ENCODE peak calls at places on chromosomes 7 and 10, in ten cellular contexts. P, R, A, E, Z, U, K, S, C and G are unnamed samples.

GRCh38 chr7:10121641-10122040 is 852.0 kb upstream of the PHF14 start:
- DNase-seq in Z (no peak), P (no peak), A (no peak), C (peak), U (no peak), S (no peak), R (no peak), K (no peak), E (no peak), G (no peak)

GRCh38 chr7:147523056-147523455 is 1067.5 kb upstream of the C7orf33 start:
- DNase-seq in U (no peak), Z (no peak), R (no peak), S (no peak), P (no peak), K (no peak), A (no peak), C (no peak), E (no peak), G (no peak)

GRCh38 chr7:69283421-69283820 is 314.9 kb upstream of the AUTS2 start:
- DNase-seq in P (no peak), C (no peak), E (no peak), A (peak), U (no peak), S (peak), Z (peak), K (no peak), R (no peak), G (no peak)

GRCh38 chr7:28554791-28555471 is 142.6 kb downstream of the CREB5 start:
- DNase-seq in P (no peak), R (no peak), K (no peak), A (no peak), U (no peak), Z (no peak), S (no peak), C (no peak), E (no peak), G (no peak)

GRCh38 chr10:119250641-119251314 is 43.4 kb downstream of the GRK5 start:
- DNase-seq in A (no peak), E (peak), K (peak), P (no peak), C (no peak), Z (peak), R (no peak), U (no peak), S (peak), G (no peak)

GRCh38 chr10:128915630-128916029 is 551.4 kb upstream of the MGMT start:
- DNase-seq in C (no peak), Z (no peak), R (no peak), S (no peak), P (no peak), U (no peak), E (no peak), A (peak), K (no peak), G (no peak)

GRCh38 chr7:82578430-82578829 is 134.9 kb upstream of the CACNA2D1 start:
- DNase-seq in U (no peak), K (no peak), S (peak), R (no peak), P (no peak), E (no peak), A (no peak), Z (peak), C (no peak), G (no peak)

GRCh38 chr7:152647-153046 is 39.7 kb upstream of the FAM20C start:
- DNase-seq in C (no peak), A (no peak), Z (no peak), P (no peak), K (peak), U (no peak), S (no peak), E (no peak), R (no peak), G (peak)

GRCh38 chr10:72013202-72013945 is 49.2 kb downstream of the CHST3 start:
- DNase-seq in R (no peak), Z (no peak), A (peak), K (no peak), E (no peak), S (no peak), C (no peak), U (no peak), P (peak), G (no peak)

GRCh38 chr10:73478636-73479035 is 17.2 kb downstream of the PPP3CB start:
- DNase-seq in U (no peak), C (no peak), E (no peak), K (no peak), S (no peak), Z (no peak), A (no peak), P (no peak), R (no peak), G (no peak)

GRCh38 chr10:3813267-3813666 is 28.3 kb upstream of the KLF6 start:
- DNase-seq in R (no peak), Z (no peak), K (no peak), C (no peak), U (no peak), A (no peak), E (no peak), S (no peak), P (no peak), G (no peak)

GRCh38 chr7:56033671-56034432 is 17.4 kb downstream of the PSPH start:
- DNase-seq in A (peak), S (no peak), E (no peak), C (peak), P (peak), Z (peak), U (peak), K (peak), R (peak), G (peak)
- TF ChIP-seq CTCF in A (peak), S (peak), E (peak), C (peak), P (peak), Z (peak), U (peak), K (peak), R (peak), G (peak)

DNA sequence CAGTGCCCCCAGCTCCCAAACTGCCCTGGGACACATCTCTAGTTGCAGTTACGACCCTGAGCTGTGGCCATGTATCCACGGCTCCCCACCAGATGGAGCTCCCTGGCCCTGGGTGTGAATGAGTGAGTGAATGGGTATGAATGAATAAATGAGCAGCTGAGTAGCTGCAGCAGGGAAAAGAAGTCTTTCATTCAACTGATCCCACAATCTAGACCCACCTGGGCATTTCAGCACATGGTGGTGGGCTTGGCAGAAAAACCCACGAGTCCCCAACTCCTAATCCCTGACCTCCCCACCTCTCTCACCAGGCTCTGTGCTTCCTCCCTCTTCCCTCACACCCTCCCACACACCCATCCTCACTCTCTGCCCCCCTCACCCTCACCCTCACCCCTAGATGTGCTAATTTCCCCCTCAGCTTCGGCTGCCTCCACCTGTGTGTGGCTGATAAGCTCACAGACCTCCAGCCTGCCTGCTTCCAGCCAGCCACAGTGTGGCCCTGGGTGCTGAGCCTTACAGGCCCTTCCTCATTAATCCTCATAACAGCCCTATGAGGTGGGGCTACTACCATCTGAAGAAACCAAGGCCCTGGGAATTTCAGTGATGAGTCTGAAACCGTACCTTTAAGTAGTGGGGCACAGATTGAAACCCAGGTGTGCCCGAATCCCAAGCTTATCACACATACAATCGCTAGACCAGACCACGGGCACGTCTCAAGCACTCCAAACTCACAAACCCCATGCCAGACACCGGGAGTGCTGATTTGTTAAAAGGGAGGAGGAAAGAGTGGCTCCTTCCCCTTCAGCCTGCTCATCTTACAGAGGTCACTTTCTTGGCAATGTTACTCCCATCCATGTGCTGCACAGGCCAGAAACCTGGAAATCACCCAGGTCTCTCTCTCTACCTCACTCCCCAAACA is 2.2 kb upstream of the ATP6V1F start:
- DNase-seq in E (peak), K (no peak), R (peak), U (no peak), C (peak), S (peak), A (peak), Z (peak), P (no peak), G (no peak)
- TF ChIP-seq CTCF in E (peak), K (no peak), R (peak), U (no peak), C (peak), S (peak), A (peak), Z (peak), P (peak), G (no peak)

GRCh38 chr10:88311264-88311663 is 271.9 kb downstream of the RNLS start:
- DNase-seq in K (no peak), E (no peak), A (no peak), R (no peak), P (no peak), Z (no peak), S (no peak), U (no peak), C (no peak), G (no peak)
- TF ChIP-seq CTCF in K (no peak), E (no peak), A (no peak), R (no peak), P (no peak), Z (no peak), S (no peak), U (no peak), C (no peak), G (no peak)

GRCh38 chr10:105579112-105579511 is 938.0 kb downstream of the SORCS3 start:
- DNase-seq in P (no peak), R (no peak), C (no peak), U (no peak), A (no peak), E (no peak), S (no peak), Z (no peak), K (no peak), G (no peak)
- TF ChIP-seq CTCF in P (no peak), R (no peak), C (no peak), U (no peak), A (no peak), E (no peak), S (no peak), Z (no peak), K (no peak), G (no peak)

GRCh38 chr10:75208177-75208576 is 2.4 kb upstream of the VDAC2 start:
- DNase-seq in P (no peak), Z (peak), R (no peak), S (no peak), A (no peak), E (peak), U (no peak), C (no peak), K (no peak), G (no peak)

GRCh38 chr10:75207868-75208167 is 2.8 kb upstream of the VDAC2 start:
- DNase-seq in E (no peak), A (no peak), P (no peak), Z (no peak), U (no peak), R (no peak), C (no peak), K (no peak), S (no peak), G (no peak)

GRCh38 chr10:75207079-75207867 is 3.3 kb upstream of the VDAC2 start:
- DNase-seq in E (no peak), A (no peak), P (no peak), Z (no peak), S (no peak), R (no peak), C (no peak), K (no peak), U (no peak), G (no peak)

GRCh38 chr10:75203724-75204123 is 6.9 kb upstream of the VDAC2 start:
- DNase-seq in S (no peak), K (no peak), C (no peak), Z (no peak), P (no peak), R (no peak), U (no peak), A (peak), E (no peak), G (no peak)

GRCh38 chr10:75205908-75206307 is 4.7 kb upstream of the VDAC2 start:
- DNase-seq in E (no peak), R (no peak), A (no peak), U (no peak), P (no peak), Z (no peak), S (no peak), C (no peak), K (no peak), G (no peak)
- TF ChIP-seq CTCF in E (no peak), R (no peak), A (no peak), U (no peak), P (no peak), Z (no peak), S (no peak), C (no peak), K (no peak), G (no peak)

GRCh38 chr10:84214612-84215235 is 10.6 kb downstream of the LRIT2 start:
- DNase-seq in C (peak), P (no peak), S (no peak), R (peak), E (no peak), A (no peak), U (no peak), K (no peak), Z (no peak), G (peak)
- TF ChIP-seq CTCF in C (peak), P (peak), S (peak), R (peak), E (no peak), A (peak), U (peak), K (no peak), Z (peak), G (peak)